ENCODE peak calls at places on chromosomes 16 and 17, in six cellular contexts. L is upper lobe of right lung, Q is endothelial cell of umbilical vein, C is esophagus squamous epithelium, I is GM23338, T is uterus. S is an unnamed sample.
A peak's percentile ranks its signal among the peaks of the same experiment; 100 is the strongest.

GRCh38 chr17:81046131-81046769 is 11.3 kb downstream of the BAIAP2 start:
- DNase-seq in C (no peak), I (no peak), Q (no peak), L (no peak), T (no peak), S (no peak)

GRCh38 chr17:10620823-10621222 is 36.3 kb downstream of the MYH3 start:
- DNase-seq in C (no peak), I (no peak), Q (no peak), T (no peak), L (no peak), S (no peak)

GRCh38 chr17:20114466-20114865 is 105.3 kb downstream of the SPECC1 start:
- DNase-seq in L (no peak), I (no peak), T (no peak), C (no peak), Q (no peak), S (no peak)

GRCh38 chr17:65449495-65449894 is 112.0 kb downstream of the AXIN2 start:
- DNase-seq in C (no peak), T (no peak), I (no peak), Q (no peak), L (no peak), S (no peak)

GRCh38 chr17:66906321-66907278 is 57.9 kb upstream of the CACNG4 start:
- DNase-seq in I (peak; percentile 87), T (peak; percentile 71), Q (peak; percentile 71), C (no peak), L (peak; percentile 84), S (no peak)

GRCh38 chr16:50425648-50426047 is 56.9 kb upstream of the BRD7 start:
- DNase-seq in C (no peak), I (no peak), Q (no peak), T (no peak), L (no peak), S (no peak)

GRCh38 chr16:83271123-83271522 is 536.7 kb upstream of the HSBP1 start:
- DNase-seq in T (no peak), Q (no peak), C (no peak), L (no peak), I (no peak), S (no peak)

GRCh38 chr16:20181386-20181785 is 107.7 kb upstream of the GPR139 start:
- DNase-seq in I (no peak), C (no peak), T (no peak), L (no peak), Q (no peak), S (no peak)

GRCh38 chr17:39229274-39229913 is 3.6 kb upstream of the STAC2 start:
- DNase-seq in C (no peak), L (no peak), Q (no peak), I (no peak), T (no peak), S (no peak)

GRCh38 chr16:26688699-26689098 is 378.0 kb upstream of the C16orf82 start:
- DNase-seq in C (no peak), T (no peak), L (no peak), I (no peak), Q (no peak), S (no peak)

GRCh38 chr17:6712058-6712853 is 913 bp downstream of the SLC13A5 start:
- DNase-seq in C (no peak), T (no peak), L (no peak), Q (no peak), I (peak; percentile 78), S (no peak)

GRCh38 chr17:41687828-41688640 is 651 bp upstream of the EIF1 start:
- DNase-seq in L (peak; percentile 74), I (peak; percentile 46), T (peak; percentile 58), Q (no peak), C (no peak), S (no peak)

GRCh38 chr17:39187152-39187830 is 10.2 kb downstream of the CACNB1 start:
- DNase-seq in I (no peak), C (no peak), L (no peak), T (no peak), Q (no peak), S (no peak)

GRCh38 chr16:47731252-47731651 is 270.1 kb downstream of the PHKB start:
- DNase-seq in I (no peak), Q (no peak), C (no peak), T (no peak), L (no peak), S (peak; percentile 47)

GRCh38 chr17:40484285-40484972 is 17.0 kb downstream of the TNS4 start:
- DNase-seq in C (no peak), I (no peak), L (no peak), Q (no peak), T (no peak), S (no peak)

GRCh38 chr17:53626286-53626685 is 196.4 kb upstream of the KIF2B start:
- DNase-seq in T (no peak), L (no peak), Q (no peak), C (no peak), I (no peak), S (no peak)

GRCh38 chr17:28849281-28849680 is 5.5 kb upstream of the ERAL1 start:
- DNase-seq in I (peak; percentile 52), T (no peak), L (no peak), C (no peak), Q (peak; percentile 23), S (no peak)

GRCh38 chr16:48611329-48612137 is 1.6 kb upstream of the N4BP1 start:
- DNase-seq in L (no peak), I (peak; percentile 52), T (no peak), C (no peak), Q (no peak), S (no peak)

DNA sequence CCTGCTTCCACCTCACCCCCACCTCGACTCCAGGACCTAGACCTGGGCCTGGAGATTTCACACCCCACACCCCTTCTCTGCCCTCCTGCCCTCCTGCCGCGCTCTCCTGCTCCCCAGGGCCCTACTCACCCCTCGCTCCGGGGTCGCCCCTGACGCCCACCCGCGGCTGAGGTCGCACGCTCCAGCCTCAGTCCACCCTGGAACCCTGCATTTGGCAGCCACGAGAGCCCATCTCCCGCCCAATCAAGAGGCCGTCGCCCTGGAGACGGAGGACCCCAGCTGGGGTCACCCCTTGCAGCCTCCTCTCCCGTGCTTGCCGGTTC is 16.1 kb downstream of the TLE7 start:
- DNase-seq in Q (no peak), I (no peak), C (no peak), L (no peak), T (no peak), S (no peak)
- H3K27me3 ChIP-seq in Q (peaks cover 7% of the 10 kb centered on the region), I (peaks cover 10% of the 10 kb centered on the region), C (no peaks in the 10 kb centered on the region), L (peaks cover 28% of the 10 kb centered on the region), T (no peaks in the 10 kb centered on the region), S (peaks cover 9% of the 10 kb centered on the region)

DNA sequence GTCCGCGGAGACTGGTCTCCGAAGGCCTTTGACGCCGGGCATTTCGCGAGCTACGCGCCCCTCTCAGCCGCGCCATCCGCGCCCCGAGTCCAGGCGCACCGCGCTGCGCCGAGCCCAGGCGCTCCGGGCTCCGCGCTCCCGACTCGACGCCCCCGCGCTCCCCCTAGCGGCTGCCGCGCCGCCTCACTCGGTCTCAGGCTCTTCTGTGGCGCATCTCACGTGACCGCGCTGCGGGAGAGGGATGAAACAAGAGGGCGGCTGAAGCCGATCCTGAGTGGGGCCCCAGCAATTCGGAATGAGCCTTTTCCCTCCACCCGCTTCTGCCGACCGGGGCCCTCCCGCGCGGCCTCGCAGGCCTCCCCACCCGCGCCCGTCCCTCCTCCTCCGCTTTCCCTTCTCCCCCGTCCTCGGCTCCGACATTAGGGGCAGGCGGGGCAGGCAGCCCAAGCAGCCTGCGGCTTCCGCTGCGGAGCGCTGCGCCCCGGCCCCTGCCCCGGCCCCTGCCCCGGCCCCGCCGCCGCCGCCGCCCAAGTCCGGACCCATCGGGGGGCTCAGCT is 42.5 kb upstream of the AMZ2 start:
- DNase-seq in I (peak; percentile 94), L (peak; percentile 96), C (peak; percentile 64), T (peak; percentile 92), Q (peak; percentile 88), S (peak; percentile 17)
- TF ChIP-seq CTCF in I (peak; percentile 68), L (peak; percentile 86), C (peak; percentile 98), T (peak; percentile 93), Q (peak; percentile 84), S (peak; percentile 80)

GRCh38 chr17:61401280-61402072 is 1.8 kb downstream of the TBX2 start:
- DNase-seq in Q (no peak), L (no peak), I (no peak), T (no peak), C (no peak), S (no peak)
- H3K27me3 ChIP-seq in Q (peaks cover 75% of the 10 kb centered on the region), L (peaks cover 92% of the 10 kb centered on the region), I (peaks cover 100% of the 10 kb centered on the region), T (peaks cover 17% of the 10 kb centered on the region), C (peaks cover 47% of the 10 kb centered on the region), S (no peaks in the 10 kb centered on the region)

DNA sequence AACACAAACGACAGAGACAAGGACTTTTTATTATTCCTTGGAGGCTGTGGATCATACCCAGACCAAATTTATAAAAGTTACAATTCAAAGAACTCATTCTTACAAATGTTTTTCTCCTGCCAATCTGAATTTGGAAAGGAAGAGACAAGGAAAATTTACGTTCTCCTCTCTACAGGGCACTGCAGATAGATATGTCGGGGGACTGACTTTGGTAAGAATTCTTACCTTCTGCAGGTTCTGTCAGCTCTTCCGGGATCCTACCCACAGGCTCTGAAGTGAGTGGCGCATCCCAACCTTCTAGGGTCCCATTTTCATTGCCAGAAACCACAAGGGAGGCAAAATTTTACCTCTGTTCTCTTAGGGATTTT is 2.2 kb upstream of the SLFN12L start:
- DNase-seq in Q (no peak), T (no peak), C (no peak), I (peak; percentile 13), L (no peak), S (no peak)
- TF ChIP-seq CTCF in Q (no peak), T (no peak), C (no peak), I (no peak), L (no peak), S (no peak)